ENCODE peak calls at places on chromosomes 12 and 14, in eight cellular contexts. G is CD14-positive monocyte; B is CD8-positive, alpha-beta memory T cell; N is left lobe of liver; I is head of caudate nucleus; E is NCI-H1417; M is T47D; O is HuH-7. C is an unnamed sample.

GRCh38 chr12:50620050-50620974 is 115.5 kb downstream of the DIP2B start:
- DNase-seq in I (no peak), M (no peak), B (no peak), O (no peak), E (peak; percentile 93), G (no peak), N (no peak), C (no peak)

GRCh38 chr14:93788557-93789365 is 476 bp upstream of the PRIMA1 start:
- DNase-seq in G (no peak), O (peak; percentile 64), B (no peak), I (peak; percentile 65), M (peak; percentile 96), N (no peak), E (peak; percentile 17), C (no peak)

GRCh38 chr12:124915249-124916236 is 1.1 kb upstream of the UBC start:
- DNase-seq in E (no peak), I (peak; percentile 77), M (no peak), O (no peak), N (peak; percentile 78), G (no peak), B (no peak), C (no peak)

GRCh38 chr12:123401753-123402683 is 18.1 kb downstream of the KMT5A start:
- DNase-seq in O (no peak), N (no peak), M (no peak), B (no peak), G (no peak), E (no peak), I (no peak), C (no peak)

GRCh38 chr12:31634620-31635019 is 24.9 kb upstream of the ETFBKMT start:
- DNase-seq in G (no peak), B (no peak), I (no peak), M (no peak), E (no peak), N (no peak), O (no peak), C (no peak)

GRCh38 chr12:130715996-130716917 is at the start of gene RIMBP2:
- DNase-seq in N (no peak), O (no peak), G (no peak), M (no peak), B (no peak), I (peak; percentile 69), E (peak; percentile 91), C (no peak)

GRCh38 chr14:90061849-90062794 is at the start of gene KCNK13:
- DNase-seq in O (no peak), M (peak; percentile 86), N (no peak), E (no peak), I (peak; percentile 24), G (peak; percentile 62), B (no peak), C (no peak)

GRCh38 chr12:129911437-129912049 is 7.7 kb upstream of the TMEM132D start:
- DNase-seq in M (peak; percentile 88), I (peak; percentile 89), G (no peak), E (peak; percentile 82), N (peak; percentile 60), B (no peak), O (peak; percentile 44), C (peak; percentile 44)

GRCh38 chr14:60974070-60974469 is 6.8 kb downstream of the TRMT5 start:
- DNase-seq in E (peak; percentile 13), G (no peak), B (no peak), N (no peak), I (no peak), M (no peak), O (no peak), C (no peak)

GRCh38 chr14:99334277-99334676 is 62.3 kb upstream of the BCL11B start:
- DNase-seq in E (no peak), I (no peak), G (no peak), M (no peak), B (no peak), N (no peak), O (no peak), C (no peak)

GRCh38 chr12:92094751-92095161 is 50.9 kb downstream of the BTG1 start:
- DNase-seq in O (no peak), B (no peak), N (no peak), G (no peak), I (no peak), E (no peak), M (no peak), C (no peak)

GRCh38 chr12:117111386-117112267 is 12.4 kb upstream of the TESC start:
- DNase-seq in E (peak; percentile 99), B (no peak), M (no peak), I (no peak), G (no peak), O (no peak), N (no peak), C (no peak)

GRCh38 chr14:105098316-105098715 is 33.1 kb upstream of the GPR132 start:
- DNase-seq in I (no peak), E (no peak), O (no peak), B (no peak), M (no peak), G (no peak), N (no peak), C (no peak)

GRCh38 chr14:50262865-50263264 is 31.5 kb upstream of the SOS2 start:
- DNase-seq in B (no peak), I (no peak), G (no peak), M (no peak), O (no peak), E (no peak), N (no peak), C (no peak)

GRCh38 chr12:22048351-22049041 is 2.5 kb downstream of the CMAS start:
- DNase-seq in M (no peak), N (no peak), I (no peak), G (no peak), E (no peak), B (no peak), O (no peak), C (no peak)

GRCh38 chr12:47938594-47938993 is 24.8 kb upstream of the TMEM106C start:
- DNase-seq in E (no peak), G (no peak), M (no peak), O (no peak), B (no peak), I (no peak), N (no peak), C (no peak)

GRCh38 chr14:79791055-79791732 is 420.1 kb downstream of the DIO2 start:
- DNase-seq in O (no peak), E (no peak), N (no peak), I (no peak), G (no peak), B (no peak), M (no peak), C (no peak)

C was measured in AML-193.